ENCODE peak calls at places on chromosomes 11 and 22, in ten cellular contexts. N is GM23338, B is fibroblast of lung, U is A549, Q is cardiac fibroblast, Y is ovary, W is kidney, P is PC-3, I is sigmoid colon, S is colonic mucosa. C is an unnamed sample.

GRCh38 chr11:68083517-68083916 is 37.7 kb downstream of the CHKA start:
- DNase-seq in N (no peak), B (no peak), U (no peak), Q (no peak), Y (no peak), W (no peak), P (no peak), I (no peak), S (no peak), C (no peak)

GRCh38 chr11:4064278-4064955 is 30.2 kb upstream of the RRM1 start:
- DNase-seq in N (no peak), B (no peak), U (no peak), Q (no peak), Y (no peak), W (no peak), P (no peak), I (no peak), S (no peak), C (no peak)

GRCh38 chr11:111193924-111194490 is 51.5 kb upstream of the POU2AF2 start:
- DNase-seq in N (no peak), B (no peak), U (no peak), Q (peak; percentile 33), Y (no peak), W (no peak), P (peak; percentile 53), I (no peak), S (no peak), C (no peak)

GRCh38 chr11:80937831-80938230 is 1497.0 kb upstream of the TENM4 start:
- DNase-seq in N (no peak), B (peak; percentile 33), U (no peak), Q (peak; percentile 22), Y (no peak), W (no peak), P (no peak), I (no peak), S (no peak), C (peak; percentile 5)

GRCh38 chr11:130181295-130182272 is 22.0 kb downstream of the ST14 start:
- DNase-seq in N (no peak), B (peak; percentile 73), U (peak; percentile 27), Q (peak; percentile 84), Y (no peak), W (no peak), P (peak; percentile 89), I (no peak), S (peak; percentile 87), C (peak; percentile 71)

GRCh38 chr11:69149646-69150045 is 6.1 kb upstream of the SMIM38 start:
- DNase-seq in N (no peak), B (no peak), U (no peak), Q (no peak), Y (no peak), W (no peak), P (no peak), I (peak; percentile 32), S (no peak), C (no peak)

GRCh38 chr11:61297341-61297740 is 2.2 kb upstream of the VWCE start:
- DNase-seq in N (no peak), B (peak; percentile 77), U (no peak), Q (no peak), Y (no peak), W (no peak), P (no peak), I (no peak), S (no peak), C (no peak)

GRCh38 chr11:61141601-61142028 is 19.6 kb downstream of the VPS37C start:
- DNase-seq in N (peak; percentile 39), B (no peak), U (no peak), Q (no peak), Y (no peak), W (peak; percentile 83), P (no peak), I (peak; percentile 66), S (peak; percentile 96), C (no peak)

GRCh38 chr22:32353292-32353691 is 4.4 kb upstream of the RFPL3 start:
- DNase-seq in N (peak; percentile 50), B (no peak), U (no peak), Q (no peak), Y (no peak), W (no peak), P (no peak), I (no peak), S (no peak), C (no peak)

GRCh38 chr11:394858-395655 is 1.0 kb downstream of the PKP3 start:
- DNase-seq in N (no peak), B (no peak), U (no peak), Q (no peak), Y (no peak), W (no peak), P (no peak), I (no peak), S (peak; percentile 26), C (no peak)

GRCh38 chr11:134272381-134273316 is 3.5 kb upstream of the GLB1L3 start:
- DNase-seq in N (peak; percentile 91), B (no peak), U (no peak), Q (peak; percentile 24), Y (no peak), W (no peak), P (no peak), I (no peak), S (no peak), C (peak; percentile 84)

GRCh38 chr22:48261706-48262105 is 1499.3 kb downstream of the TBC1D22A start:
- DNase-seq in N (no peak), B (no peak), U (peak; percentile 10), Q (no peak), Y (no peak), W (no peak), P (no peak), I (no peak), S (no peak), C (no peak)
- TF ChIP-seq CTCF in N (no peak), B (no peak), U (no peak), Q (no peak), Y (no peak), W (no peak), P (no peak), I (no peak), S (no peak), C (no peak)

GRCh38 chr11:78196661-78197091 is 8.0 kb downstream of the USP35 start:
- DNase-seq in N (no peak), B (no peak), U (no peak), Q (no peak), Y (no peak), W (no peak), P (no peak), I (no peak), S (no peak), C (no peak)

GRCh38 chr11:78197816-78198215 is 9.1 kb downstream of the USP35 start:
- DNase-seq in N (no peak), B (no peak), U (no peak), Q (no peak), Y (no peak), W (no peak), P (no peak), I (no peak), S (no peak), C (no peak)

GRCh38 chr11:78194490-78194889 is 5.8 kb downstream of the USP35 start:
- DNase-seq in N (no peak), B (no peak), U (no peak), Q (no peak), Y (no peak), W (no peak), P (peak; percentile 48), I (peak; percentile 15), S (no peak), C (no peak)

GRCh38 chr11:78193806-78194205 is 5.1 kb downstream of the USP35 start:
- DNase-seq in N (no peak), B (no peak), U (no peak), Q (no peak), Y (no peak), W (no peak), P (no peak), I (peak; percentile 52), S (no peak), C (no peak)

DNA sequence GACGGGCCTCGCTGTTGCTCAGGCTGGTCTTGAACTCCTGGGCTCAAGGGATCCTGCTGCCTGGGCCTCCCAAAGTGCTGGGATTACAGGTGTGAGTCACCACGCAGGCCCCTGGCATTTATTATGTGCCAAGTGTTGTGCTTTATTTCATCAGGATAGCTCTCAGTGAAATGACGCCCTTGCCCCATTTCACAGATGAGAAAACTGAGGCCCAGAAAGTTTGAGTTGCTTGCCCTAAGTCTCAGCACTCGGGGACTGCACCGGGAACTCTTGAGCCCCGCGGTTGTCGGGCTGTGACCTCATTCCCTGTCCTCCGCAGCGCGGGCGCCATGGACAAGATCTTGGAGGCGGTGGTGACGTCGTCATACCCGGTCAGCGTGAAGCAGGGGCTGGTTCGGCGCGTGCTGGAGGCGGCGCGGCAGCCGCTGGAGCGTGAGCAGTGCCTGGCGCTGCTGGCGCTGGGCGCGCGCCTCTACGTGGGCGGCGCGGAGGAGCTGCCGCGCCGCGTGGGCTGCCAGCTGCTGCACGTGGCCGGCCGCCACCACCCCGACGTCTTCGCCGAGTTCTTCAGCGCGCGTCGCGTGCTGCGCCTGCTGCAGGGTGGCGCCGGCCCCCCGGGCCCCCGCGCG is 7.3 kb downstream of the USP35 start:
- DNase-seq in N (no peak), B (peak; percentile 35), U (no peak), Q (no peak), Y (no peak), W (no peak), P (no peak), I (no peak), S (no peak), C (no peak)
- H3K4me3 ChIP-seq in N (no peak overlapping the region), B (no peak overlapping the region), U (no peak overlapping the region), Q (no peak overlapping the region), Y (no peak overlapping the region), W (no peak overlapping the region), P (no peak overlapping the region), I (no peak overlapping the region), S (no peak overlapping the region), C (no peak overlapping the region)

DNA sequence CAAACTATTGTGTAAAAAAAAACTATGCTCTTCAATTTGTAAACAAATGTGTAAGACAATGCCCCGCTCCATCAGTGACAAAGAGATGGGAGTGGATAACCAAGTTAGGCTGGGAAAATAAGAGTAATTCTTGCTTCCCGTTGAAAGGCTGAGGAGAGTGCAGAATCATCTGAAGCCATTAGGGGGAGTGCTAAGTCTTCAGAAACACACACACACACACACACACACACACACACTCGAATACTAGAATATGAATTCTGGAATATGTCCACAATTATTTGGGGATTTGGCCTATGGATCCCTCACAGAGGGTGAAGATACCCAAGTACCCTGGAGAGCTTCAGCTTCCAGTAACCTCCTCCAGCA is 27.8 kb upstream of the ROBO3 start:
- DNase-seq in N (peak; percentile 88), B (peak; percentile 89), U (peak; percentile 30), Q (peak; percentile 94), Y (no peak), W (no peak), P (peak; percentile 93), I (no peak), S (peak; percentile 30), C (peak; percentile 93)
- TF ChIP-seq CTCF in N (peak; percentile 77), B (peak; percentile 82), U (no peak), Q (peak; percentile 64), Y (no peak), W (peak; percentile 41), P (peak; percentile 69), I (no peak), S (no peak), C (peak; percentile 79)

DNA sequence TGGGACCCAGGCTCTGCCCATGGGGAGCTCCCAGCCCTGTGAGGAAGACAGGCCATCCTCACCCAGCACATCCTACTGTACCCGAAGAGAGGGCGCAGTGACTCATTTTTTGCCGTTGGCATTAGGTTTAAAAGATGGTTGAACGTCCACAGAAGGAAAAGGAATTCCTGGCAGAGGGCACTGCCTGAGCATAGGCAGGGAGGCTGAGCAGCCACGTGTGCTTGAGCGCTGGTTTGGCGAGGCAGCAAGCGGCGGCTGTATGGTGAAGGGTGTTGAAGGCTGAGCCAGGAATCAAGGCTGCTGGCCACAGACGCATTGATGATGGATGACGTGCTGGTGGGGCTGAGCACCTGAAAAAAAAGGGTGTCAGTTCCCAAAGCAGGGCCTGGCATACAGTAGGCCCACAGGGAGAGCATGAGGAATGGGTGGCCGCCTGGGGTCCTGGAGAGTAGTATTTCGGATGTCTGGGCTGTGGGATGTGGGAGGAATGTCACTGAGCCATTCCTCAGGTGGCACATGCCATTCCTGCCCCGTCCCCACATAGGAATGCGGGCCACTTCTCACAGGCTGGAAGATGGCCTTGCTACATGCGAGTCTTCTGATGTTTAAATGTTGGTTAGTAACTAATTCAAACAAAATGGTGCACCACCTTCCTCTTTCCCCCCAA is 112.5 kb downstream of the KIAA1671 start:
- DNase-seq in N (no peak), B (no peak), U (no peak), Q (no peak), Y (no peak), W (no peak), P (no peak), I (no peak), S (no peak), C (peak; percentile 17)
- H3K4me3 ChIP-seq in N (no peak overlapping the region), B (no peak overlapping the region), U (no peak overlapping the region), Q (no peak overlapping the region), Y (no peak overlapping the region), W (no peak overlapping the region), P (no peak overlapping the region), I (no peak overlapping the region), S (no peak overlapping the region), C (no peak overlapping the region)